ENCODE peak calls at places on chromosomes 4 and X, in six cellular contexts. Q is endothelial cell, X is BE2C, G is right atrium auricular region, P is A549, H is heart left ventricle. J is an unnamed sample.

GRCh38 chr4:8177544-8177943 is 18.9 kb upstream of the ABLIM2 start:
- DNase-seq in Q (no peak), X (no peak), G (no peak), P (no peak), H (no peak), J (no peak)

GRCh38 chr4:84634961-84635360 is 52.0 kb downstream of the CDS1 start:
- DNase-seq in Q (no peak), X (no peak), G (no peak), P (no peak), H (no peak), J (no peak)

GRCh38 chr4:95107004-95107403 is 349.2 kb downstream of the BMPR1B start:
- DNase-seq in Q (no peak), X (no peak), G (no peak), P (no peak), H (no peak), J (no peak)

GRCh38 chr4:159946983-159947645 is 844.2 kb downstream of the RAPGEF2 start:
- DNase-seq in Q (no peak), X (no peak), G (no peak), P (peak), H (no peak), J (peak)

GRCh38 chrX:113545040-113545439 is 704.4 kb upstream of the AMOT start:
- DNase-seq in Q (no peak), X (no peak), G (no peak), P (no peak), H (no peak), J (no peak)

GRCh38 chrX:153734871-153735270 is 10.2 kb downstream of the ABCD1 start:
- DNase-seq in Q (no peak), X (no peak), G (no peak), P (no peak), H (no peak), J (no peak)

GRCh38 chrX:1521459-1521956 is 15.5 kb downstream of the P2RY8 start:
- DNase-seq in Q (no peak), X (no peak), G (peak), P (no peak), H (no peak), J (peak)

GRCh38 chrX:9320940-9321339 is 143.9 kb upstream of the TBL1X start:
- DNase-seq in Q (no peak), X (no peak), G (no peak), P (peak), H (no peak), J (no peak)

GRCh38 chrX:13428055-13428786 is 108.4 kb upstream of the ATXN3L start:
- DNase-seq in Q (no peak), X (no peak), G (no peak), P (peak), H (no peak), J (peak)

GRCh38 chr4:173247316-173247715 is 78.7 kb downstream of the GALNT7 start:
- DNase-seq in Q (no peak), X (no peak), G (no peak), P (no peak), H (no peak), J (no peak)

GRCh38 chr4:176788248-176788647 is 4.5 kb downstream of the VEGFC start:
- DNase-seq in Q (no peak), X (no peak), G (no peak), P (no peak), H (no peak), J (no peak)

GRCh38 chrX:23048806-23049573 is 49.2 kb downstream of the DDX53 start:
- DNase-seq in Q (no peak), X (no peak), G (no peak), P (no peak), H (no peak), J (no peak)

GRCh38 chr4:7552466-7552865 is 117.7 kb upstream of the PSAPL1 start:
- DNase-seq in Q (no peak), X (no peak), G (no peak), P (no peak), H (no peak), J (no peak)

GRCh38 chr4:119498520-119498919 is 130.1 kb downstream of the PDE5A start:
- DNase-seq in Q (no peak), X (no peak), G (no peak), P (no peak), H (no peak), J (no peak)

GRCh38 chr4:142350886-142351285 is 495.2 kb downstream of the INPP4B start:
- DNase-seq in Q (no peak), X (no peak), G (no peak), P (no peak), H (no peak), J (no peak)

GRCh38 chrX:65609237-65609636 is 58.2 kb upstream of the MSN start:
- DNase-seq in Q (no peak), X (no peak), G (no peak), P (no peak), H (no peak), J (no peak)

GRCh38 chr4:186739802-186740434 is 16.3 kb upstream of the FAT1 start:
- DNase-seq in Q (no peak), X (no peak), G (no peak), P (no peak), H (no peak), J (no peak)

GRCh38 chr4:27442146-27442545 is 581.5 kb downstream of the STIM2 start:
- DNase-seq in Q (no peak), X (no peak), G (no peak), P (no peak), H (no peak), J (no peak)

DNA sequence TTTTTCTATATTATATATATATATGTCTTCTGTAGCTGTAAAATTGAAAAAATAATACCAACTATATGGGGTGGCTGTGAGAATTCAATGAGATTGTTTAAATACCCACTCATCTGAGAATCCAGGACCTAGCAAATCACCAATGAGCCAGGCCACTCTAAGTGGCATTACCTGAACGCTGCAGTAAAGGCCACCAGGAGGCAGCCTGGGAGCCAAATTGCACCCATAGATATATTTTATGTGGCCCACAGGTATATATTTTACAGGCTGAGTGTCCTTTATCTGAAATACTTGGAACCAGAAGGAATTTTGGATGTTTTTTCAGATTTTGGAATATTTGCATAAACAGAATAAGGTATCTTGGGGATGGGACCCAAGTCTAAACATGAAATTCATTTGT is 58.2 kb upstream of the C4orf50 start:
- DNase-seq in Q (no peak), X (no peak), G (no peak), P (peak), H (no peak), J (no peak)
- TF ChIP-seq CTCF in Q (no peak), X (peak), G (no peak), P (no peak), H (no peak), J (peak)

DNA sequence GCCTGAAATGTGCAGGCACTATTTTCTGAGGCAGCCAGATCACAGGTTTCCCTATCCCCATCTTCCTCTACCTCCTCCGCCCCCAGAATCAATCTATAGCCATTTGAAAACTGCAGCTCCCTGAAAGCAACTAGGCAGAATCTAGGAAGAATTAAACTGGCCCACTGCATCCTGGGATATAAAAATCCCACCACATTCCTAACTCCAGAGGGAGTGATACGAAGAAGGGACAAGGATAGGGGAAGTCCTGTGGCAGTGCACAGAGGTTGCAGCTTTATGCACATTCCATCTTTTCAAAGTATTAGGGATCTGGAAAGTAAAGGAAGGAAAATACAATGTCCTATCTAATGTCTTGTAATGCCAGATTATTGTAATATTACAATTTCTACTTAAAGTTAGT is 18.3 kb upstream of the HERC3 start:
- DNase-seq in Q (peak), X (no peak), G (no peak), P (no peak), H (no peak), J (no peak)
- TF ChIP-seq CTCF in Q (no peak), X (peak), G (no peak), P (peak), H (peak), J (no peak)

DNA sequence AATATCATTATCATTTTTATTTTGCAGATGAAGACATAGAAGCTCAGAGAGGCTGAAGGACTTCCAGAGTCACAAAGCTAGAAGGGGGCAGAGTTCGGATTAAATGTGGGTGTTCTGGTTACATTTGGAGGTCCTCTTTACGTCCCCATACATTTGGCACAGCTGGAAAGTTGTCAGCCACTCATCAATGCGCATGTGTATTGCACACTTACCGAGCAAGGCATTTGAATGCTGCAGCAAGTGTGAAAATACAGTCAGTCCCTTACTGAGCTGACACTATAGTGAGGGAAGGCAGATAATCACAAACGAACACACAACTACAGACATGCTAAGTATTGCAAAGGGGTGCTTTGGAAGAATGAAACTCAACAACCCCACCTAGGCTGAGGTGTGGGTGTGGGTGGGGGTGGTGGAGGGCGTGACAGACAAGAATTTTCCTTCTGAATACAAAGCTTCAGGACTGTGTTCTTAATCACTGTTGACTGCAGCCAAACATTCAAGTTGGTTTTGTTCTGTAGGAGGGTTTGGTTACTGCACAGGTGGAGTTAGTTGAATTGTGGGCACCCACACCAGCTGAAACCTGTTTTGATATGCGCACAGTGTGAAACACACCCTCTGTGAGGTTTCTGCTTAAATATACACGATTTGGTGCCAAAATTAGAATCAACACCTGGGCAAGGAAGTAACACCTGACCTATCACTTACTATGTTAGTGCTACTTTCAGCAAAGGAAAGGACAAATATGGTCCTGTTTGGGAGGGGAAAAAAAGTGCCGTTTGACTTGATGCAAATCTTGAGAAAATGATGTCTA is 72.4 kb downstream of the COQ2 start:
- DNase-seq in Q (no peak), X (no peak), G (no peak), P (no peak), H (no peak), J (no peak)
- TF ChIP-seq CTCF in Q (no peak), X (no peak), G (no peak), P (no peak), H (no peak), J (no peak)

DNA sequence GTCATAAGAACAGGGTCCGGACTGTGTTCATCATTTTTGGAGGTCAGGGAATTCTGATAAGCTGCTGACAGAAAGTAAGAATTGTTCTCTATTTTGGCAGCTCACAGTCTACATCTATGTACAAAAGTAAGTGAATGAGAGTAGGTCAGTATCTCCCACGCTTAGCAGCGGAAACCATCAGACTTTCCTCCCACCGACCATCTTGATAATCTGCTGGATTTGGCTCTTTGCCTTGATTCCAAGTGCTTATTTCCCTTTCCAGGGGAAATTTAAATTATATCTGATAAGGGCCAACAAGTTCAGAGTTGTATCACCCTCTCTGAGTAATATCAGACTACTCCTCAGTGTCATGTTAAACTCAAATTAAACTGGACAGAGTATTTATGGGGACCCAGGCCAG is 118.0 kb downstream of the CAMK2D start:
- DNase-seq in Q (no peak), X (no peak), G (no peak), P (no peak), H (no peak), J (no peak)
- TF ChIP-seq CTCF in Q (no peak), X (no peak), G (no peak), P (no peak), H (no peak), J (no peak)

GRCh38 chrX:15050395-15050794 is 177.2 kb downstream of the MOSPD2 start:
- DNase-seq in Q (no peak), X (no peak), G (no peak), P (no peak), H (no peak), J (no peak)
- TF ChIP-seq CTCF in Q (no peak), X (peak), G (no peak), P (no peak), H (no peak), J (no peak)

GRCh38 chr4:182764642-182765041 is 152.5 kb downstream of the DCTD start:
- DNase-seq in Q (no peak), X (no peak), G (no peak), P (no peak), H (no peak), J (no peak)
- TF ChIP-seq CTCF in Q (no peak), X (no peak), G (no peak), P (no peak), H (no peak), J (no peak)

J was measured in GM13976.